ENCODE peak calls at places on chromosomes 6 and 20, in four cellular contexts. G is fibroblast of lung, E is PC-3, T is K562. M is an unnamed sample.

GRCh38 chr6:30770592-30770991 is 26.2 kb upstream of the IER3 start:
- DNase-seq in E (no peak), T (no peak), G (no peak), M (no peak)

GRCh38 chr6:134111062-134111677 is 58.7 kb upstream of the SLC2A12 start:
- DNase-seq in G (peak; percentile 45), T (peak; percentile 85), E (peak; percentile 77), M (peak; percentile 58)

GRCh38 chr20:36507746-36508145 is 33.6 kb upstream of the MYL9 start:
- DNase-seq in T (no peak), G (no peak), E (peak; percentile 46), M (no peak)

GRCh38 chr6:16319813-16320532 is 81.6 kb downstream of the GMPR start:
- DNase-seq in E (peak; percentile 83), T (peak; percentile 58), G (peak; percentile 98), M (no peak)

GRCh38 chr20:42857446-42857845 is 332.3 kb downstream of the PTPRT start:
- DNase-seq in T (no peak), E (no peak), G (no peak), M (no peak)

GRCh38 chr20:16256981-16257380 is 316.3 kb downstream of the KIF16B start:
- DNase-seq in E (no peak), G (no peak), T (no peak), M (no peak)

GRCh38 chr6:147122823-147123222 is 81.4 kb upstream of the STXBP5 start:
- DNase-seq in E (no peak), T (no peak), G (no peak), M (no peak)

GRCh38 chr6:34260576-34261267 is 11.9 kb upstream of the SMIM29 start:
- DNase-seq in E (no peak), T (no peak), G (no peak), M (no peak)

GRCh38 chr6:25756382-25757354 is 2.1 kb downstream of the SLC17A4 start:
- DNase-seq in G (no peak), E (no peak), T (no peak), M (no peak)

GRCh38 chr6:1321715-1322114 is 9.8 kb downstream of the FOXQ1 start:
- DNase-seq in G (no peak), T (no peak), E (no peak), M (no peak)

DNA sequence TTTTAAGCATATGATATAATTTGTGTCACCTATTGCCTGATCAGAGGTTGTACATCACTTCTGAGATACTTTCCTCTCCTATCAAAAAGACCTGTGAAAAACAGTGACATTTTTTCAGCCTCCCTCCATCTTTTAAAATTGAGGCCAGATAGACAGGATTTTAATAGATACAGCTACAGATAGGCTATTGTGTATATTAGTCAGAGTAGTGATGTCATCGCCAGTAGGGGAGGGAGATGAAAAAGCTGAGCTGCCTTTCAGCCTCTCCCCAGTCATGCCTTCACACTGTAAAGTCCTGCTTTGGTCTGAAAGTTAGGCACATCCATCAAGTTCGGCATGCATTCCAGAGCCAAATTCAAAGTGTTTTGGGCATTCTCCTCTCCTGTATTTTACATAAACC is 7.9 kb upstream of the PABPC1L start:
- DNase-seq in T (peak; percentile 24), E (peak; percentile 30), G (peak; percentile 62), M (no peak)
- H4K20me1 ChIP-seq in T (no peaks in the 10 kb centered on the region), E (peaks cover 49% of the 10 kb centered on the region), G (peaks cover 2% of the 10 kb centered on the region), M (no peaks in the 10 kb centered on the region)

GRCh38 chr6:36083446-36083845 is 46.9 kb upstream of the MAPK13 start:
- DNase-seq in T (no peak), E (no peak), G (peak; percentile 6), M (no peak)

GRCh38 chr6:36082318-36082717 is 48.0 kb upstream of the MAPK13 start:
- DNase-seq in T (no peak), E (no peak), G (no peak), M (no peak)

GRCh38 chr6:36078159-36078558 is 50.6 kb downstream of the MAPK14 start:
- DNase-seq in T (no peak), E (no peak), G (no peak), M (no peak)

GRCh38 chr6:36076178-36077088 is 48.8 kb downstream of the MAPK14 start:
- DNase-seq in T (peak; percentile 32), E (no peak), G (no peak), M (no peak)

DNA sequence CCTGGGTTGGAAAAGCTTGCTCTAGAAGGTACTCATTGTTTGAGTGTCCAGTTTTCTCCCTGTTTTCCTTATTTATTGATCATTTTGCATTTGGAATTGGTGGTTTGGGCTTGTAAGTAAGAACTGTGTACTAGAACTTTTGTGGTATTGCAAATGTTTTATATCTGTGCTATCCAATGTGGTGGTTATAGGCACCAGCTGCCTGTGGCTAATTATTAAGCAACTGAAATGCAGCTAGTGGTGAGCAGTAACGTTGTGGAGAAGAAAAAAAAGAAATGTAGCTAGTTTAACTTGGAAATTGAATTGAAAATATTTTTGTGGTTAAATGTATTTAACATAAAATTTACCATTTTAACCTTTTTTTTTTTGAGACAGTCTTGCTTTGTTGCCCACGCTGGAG is 50.7 kb upstream of the MAPK13 start:
- DNase-seq in T (no peak), G (no peak), E (no peak), M (no peak)
- H3K27me3 ChIP-seq in T (no peaks in the 10 kb centered on the region), G (no peaks in the 10 kb centered on the region), E (no peaks in the 10 kb centered on the region), M (no peaks in the 10 kb centered on the region)

GRCh38 chr20:49983123-49983847 is 505 bp downstream of the SNAI1 start:
- DNase-seq in E (no peak), T (peak; percentile 70), G (no peak), M (no peak)
- H4K20me1 ChIP-seq in E (no peaks in the 10 kb centered on the region), T (no peaks in the 10 kb centered on the region), G (no peaks in the 10 kb centered on the region), M (peaks cover 2% of the 10 kb centered on the region)

GRCh38 chr6:50721978-50722377 is 8.7 kb downstream of the TFAP2D start:
- DNase-seq in T (no peak), E (no peak), G (no peak), M (no peak)

GRCh38 chr6:50718058-50718457 is 4.7 kb downstream of the TFAP2D start:
- DNase-seq in T (no peak), E (no peak), G (no peak), M (peak; percentile 38)

GRCh38 chr6:50716887-50717509 is 3.7 kb downstream of the TFAP2D start:
- DNase-seq in E (no peak), T (no peak), G (no peak), M (no peak)

GRCh38 chr6:50720623-50721022 is 7.3 kb downstream of the TFAP2D start:
- DNase-seq in T (peak; percentile 17), G (no peak), E (peak; percentile 37), M (peak; percentile 73)

DNA sequence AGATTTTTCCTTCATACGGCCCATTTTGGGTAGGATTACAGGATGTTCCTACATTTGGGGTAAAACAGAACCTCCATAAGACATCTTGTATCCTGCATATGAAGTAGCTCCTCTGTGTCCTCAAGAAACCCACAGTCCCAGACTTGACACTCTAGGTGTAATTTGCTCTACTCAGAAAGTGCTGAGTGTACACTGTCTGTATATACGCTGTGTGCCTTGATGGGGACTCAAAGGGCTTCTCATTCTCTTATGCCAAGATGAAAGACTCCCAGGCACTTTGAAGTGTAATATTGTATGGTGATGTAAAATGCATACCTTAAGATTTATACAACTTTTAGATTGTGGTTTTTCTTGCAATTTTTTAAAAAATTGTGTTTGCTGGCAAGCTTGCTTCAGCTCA is 5.2 kb downstream of the TFAP2D start:
- DNase-seq in E (no peak), G (no peak), T (no peak), M (no peak)
- H3K27me3 ChIP-seq in E (peaks cover 91% of the 10 kb centered on the region), G (no peaks in the 10 kb centered on the region), T (peaks cover 13% of the 10 kb centered on the region), M (peaks cover 95% of the 10 kb centered on the region)

M was measured in H9.